ENCODE peak calls at places on chromosomes 12 and 14, in eight cellular contexts. J, H, P, V, C, U, I and Z are unnamed samples.

GRCh38 chr12:85363382-85364190 is 83.6 kb downstream of the ALX1 start:
- DNase-seq in U (peak; percentile 7), H (no peak), J (no peak), V (peak; percentile 32), P (no peak), I (no peak), C (no peak), Z (no peak)

GRCh38 chr14:80522936-80523335 is 311.6 kb upstream of the DIO2 start:
- DNase-seq in J (no peak), I (no peak), U (no peak), C (no peak), H (no peak), V (no peak), P (no peak), Z (no peak)

GRCh38 chr12:53829130-53829529 is 77.4 kb upstream of the CISTR start:
- DNase-seq in V (no peak), P (no peak), I (no peak), U (no peak), H (no peak), J (no peak), C (no peak), Z (no peak)

GRCh38 chr12:92743026-92743425 is 40.2 kb downstream of the PLEKHG7 start:
- DNase-seq in V (no peak), I (no peak), C (no peak), J (no peak), P (no peak), H (no peak), U (no peak), Z (no peak)

GRCh38 chr12:16588812-16589211 is 17.1 kb downstream of the LMO3 start:
- DNase-seq in V (no peak), P (no peak), C (no peak), J (no peak), I (no peak), U (no peak), H (no peak), Z (no peak)

GRCh38 chr14:58129208-58129607 is 22.8 kb downstream of the ARMH4 start:
- DNase-seq in J (no peak), V (no peak), P (no peak), U (no peak), I (no peak), C (no peak), H (no peak), Z (no peak)

GRCh38 chr12:79422060-79422812 is 268.5 kb downstream of the PAWR start:
- DNase-seq in U (no peak), P (no peak), V (no peak), J (no peak), H (no peak), C (no peak), I (no peak), Z (no peak)

GRCh38 chr12:15721716-15722115 is 67.5 kb downstream of the EPS8 start:
- DNase-seq in I (no peak), H (no peak), U (no peak), V (no peak), P (no peak), J (no peak), C (no peak), Z (no peak)

GRCh38 chr12:33322519-33322918 is 117.1 kb downstream of the SYT10 start:
- DNase-seq in H (no peak), J (no peak), P (no peak), V (no peak), I (no peak), U (no peak), C (no peak), Z (peak; percentile 50)

GRCh38 chr12:113137861-113138783 is 2.6 kb upstream of the RASAL1 start:
- DNase-seq in J (no peak), I (no peak), P (no peak), V (no peak), H (no peak), C (no peak), U (no peak), Z (no peak)

GRCh38 chr12:105970885-105971284 is 167.9 kb downstream of the NUAK1 start:
- DNase-seq in V (no peak), P (no peak), J (no peak), I (no peak), C (no peak), H (no peak), U (no peak), Z (no peak)

GRCh38 chr14:48747683-48748082 is 838.5 kb downstream of the RPS29 start:
- DNase-seq in H (no peak), U (peak; percentile 8), C (no peak), P (no peak), I (no peak), V (no peak), J (no peak), Z (no peak)

GRCh38 chr12:115451151-115451784 is 767.3 kb upstream of the TBX3 start:
- DNase-seq in C (no peak), I (no peak), J (no peak), P (no peak), U (peak; percentile 21), H (no peak), V (no peak), Z (peak; percentile 38)

DNA sequence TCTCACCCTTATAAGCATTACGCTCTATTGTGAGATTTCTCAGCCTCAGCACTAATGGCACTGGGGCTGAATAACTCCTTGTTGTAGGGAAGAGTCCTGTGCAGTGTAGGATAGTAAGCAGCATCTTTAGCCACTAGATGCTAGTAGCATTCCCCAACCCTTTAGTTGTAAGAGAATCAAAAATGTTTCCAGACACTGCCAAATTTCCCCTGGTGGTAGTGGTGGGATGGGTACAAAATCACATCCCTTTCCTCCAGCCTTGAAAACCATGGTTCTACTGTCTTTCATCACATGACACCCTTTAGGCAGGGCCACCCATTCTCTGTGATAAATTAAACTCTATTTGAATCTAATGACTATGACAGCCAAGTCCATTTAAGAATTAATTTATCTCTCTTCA is 199.3 kb downstream of the ANO4 start:
- DNase-seq in V (no peak), I (no peak), J (no peak), U (no peak), P (no peak), H (no peak), C (no peak), Z (no peak)
- TF ChIP-seq CTCF in V (peak; percentile 11), I (no peak), J (no peak), U (no peak), P (no peak), H (peak; percentile 13), C (no peak), Z (peak; percentile 11)

GRCh38 chr14:51396222-51396815 is 156.3 kb downstream of the TMX1 start:
- DNase-seq in I (no peak), J (no peak), P (no peak), V (peak; percentile 95), C (peak; percentile 83), U (peak; percentile 10), H (peak; percentile 91), Z (peak; percentile 30)

GRCh38 chr14:51394391-51394790 is 154.3 kb downstream of the TMX1 start:
- DNase-seq in P (no peak), C (no peak), V (no peak), J (no peak), H (no peak), I (no peak), U (no peak), Z (no peak)

GRCh38 chr14:51394804-51395203 is 154.8 kb downstream of the TMX1 start:
- DNase-seq in V (no peak), I (no peak), C (no peak), P (no peak), H (no peak), U (no peak), J (no peak), Z (no peak)

GRCh38 chr14:51398898-51399297 is 158.9 kb downstream of the TMX1 start:
- DNase-seq in U (no peak), J (no peak), C (no peak), I (no peak), H (peak; percentile 52), V (peak; percentile 93), P (no peak), Z (no peak)

GRCh38 chr14:51395361-51395849 is 155.4 kb downstream of the TMX1 start:
- DNase-seq in P (no peak), V (peak; percentile 79), J (no peak), U (peak; percentile 42), I (no peak), C (peak; percentile 35), H (peak; percentile 82), Z (peak; percentile 93)
- H3K4me3 ChIP-seq in P (no peak overlapping the region), V (no peak overlapping the region), J (no peak overlapping the region), U (no peak overlapping the region), I (no peak overlapping the region), C (no peak overlapping the region), H (no peak overlapping the region), Z (no peak overlapping the region)

DNA sequence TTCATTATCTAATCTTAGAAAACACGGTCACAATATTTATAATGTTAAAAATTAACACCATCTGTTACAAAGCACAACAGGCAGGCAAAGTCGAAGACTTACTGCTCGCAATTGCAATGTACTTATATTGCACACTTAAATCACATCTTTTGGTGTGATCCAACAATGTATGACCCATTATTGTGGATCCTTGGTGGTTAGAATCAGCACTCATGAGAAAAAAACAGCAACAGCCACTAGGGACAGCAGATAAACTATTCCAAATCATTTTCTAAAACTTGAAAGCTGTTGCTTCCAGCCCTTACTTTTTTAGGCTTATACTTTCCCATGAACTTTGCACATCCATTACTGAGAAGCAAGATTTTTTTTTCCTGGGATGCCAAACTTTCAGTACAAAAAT is 20.4 kb downstream of the COX16 start:
- DNase-seq in C (no peak), V (no peak), H (no peak), U (no peak), P (no peak), J (no peak), I (no peak), Z (no peak)
- TF ChIP-seq CTCF in C (no peak), V (peak; percentile 24), H (no peak), U (no peak), P (no peak), J (no peak), I (no peak), Z (peak; percentile 9)

DNA sequence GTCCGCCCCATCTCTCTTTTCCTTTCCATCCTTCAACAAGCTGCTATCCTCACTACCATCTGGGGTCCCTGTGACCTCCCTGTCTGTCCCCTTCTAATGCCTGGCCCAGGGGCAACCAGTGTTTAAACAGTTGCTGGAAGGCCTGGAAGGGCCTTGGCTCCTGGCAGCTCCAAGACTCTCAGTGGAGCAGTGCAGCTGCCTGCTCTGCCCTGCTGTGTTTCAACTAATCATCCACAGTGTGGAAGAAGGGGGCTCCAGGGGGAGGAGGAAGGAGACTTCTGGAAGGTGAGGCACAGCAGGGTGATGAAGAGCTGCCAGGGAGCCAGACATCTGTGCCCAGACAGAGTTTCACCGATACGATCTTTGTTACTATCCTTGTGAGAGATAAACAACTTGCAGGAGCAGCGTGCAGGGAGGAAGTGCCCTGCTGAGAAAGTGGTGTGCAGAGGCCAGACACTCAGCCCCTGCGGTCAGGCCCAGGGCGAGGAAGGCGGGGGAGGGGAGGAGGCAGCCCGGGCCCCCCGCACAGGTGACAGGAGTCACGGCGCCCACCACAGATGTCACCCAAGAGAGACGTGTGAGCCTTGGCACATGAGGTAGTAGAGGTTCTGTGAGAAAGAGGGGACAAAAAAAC is 1061.8 kb downstream of the BCL11B start:
- DNase-seq in H (no peak), U (no peak), J (no peak), V (no peak), C (no peak), P (peak; percentile 25), I (no peak), Z (no peak)
- H3K4me3 ChIP-seq in H (no peak overlapping the region), U (no peak overlapping the region), J (no peak overlapping the region), V (no peak overlapping the region), C (no peak overlapping the region), P (peak overlapping the region; percentile 20), I (no peak overlapping the region), Z (no peak overlapping the region)

GRCh38 chr14:30608533-30609006 is 13.5 kb upstream of the SCFD1 start:
- DNase-seq in H (no peak), I (no peak), P (no peak), V (peak; percentile 63), C (peak; percentile 9), U (no peak), J (no peak), Z (no peak)
- TF ChIP-seq CTCF in H (peak; percentile 22), I (no peak), P (no peak), V (peak; percentile 45), C (no peak), U (no peak), J (no peak), Z (peak; percentile 3)